ENCODE peak calls at places on chromosome 19, in nine cellular contexts. Q is endothelial cell; W is Daoy; G is Right ventricle myocardium superior; J is activated CD4-positive, alpha-beta T cell treated with anti-CD3 and anti-CD28 coated beads, Interleukin-2, amount 50 U/mL, for 48 hours; Y is AG08396; X is NCI-H774; V is left colon; O is LoVo. C is an unnamed sample.

GRCh38 chr19:41551711-41552110 is 24.3 kb upstream of the CEACAM21 start:
- DNase-seq in Q (no peak), W (no peak), G (no peak), J (no peak), Y (no peak), X (no peak), V (no peak), O (no peak), C (no peak)

GRCh38 chr19:710767-711166 is 2.0 kb downstream of the PALM start:
- DNase-seq in Q (no peak), W (no peak), G (peak), J (no peak), Y (no peak), X (no peak), V (no peak), O (no peak), C (no peak)

GRCh38 chr19:44512326-44513298 is 12.3 kb upstream of the ZNF180 start:
- DNase-seq in Q (peak), W (peak), G (no peak), J (peak), Y (peak), X (no peak), V (no peak), O (peak), C (no peak)

GRCh38 chr19:51809787-51810186 is 14.8 kb downstream of the FPR3 start:
- DNase-seq in Q (no peak), W (no peak), G (no peak), J (no peak), Y (no peak), X (no peak), V (no peak), O (no peak), C (no peak)

GRCh38 chr19:1265611-1266115 is 3.5 kb upstream of the CIRBP start:
- DNase-seq in Q (no peak), W (peak), G (peak), J (peak), Y (peak), X (no peak), V (peak), O (peak), C (no peak)

GRCh38 chr19:39737351-39737750 is 478 bp downstream of the CLC start:
- DNase-seq in Q (no peak), W (no peak), G (no peak), J (peak), Y (no peak), X (no peak), V (no peak), O (no peak), C (no peak)

GRCh38 chr19:30381366-30381765 is 9.2 kb downstream of the ZNF536 start:
- DNase-seq in Q (no peak), W (no peak), G (no peak), J (no peak), Y (no peak), X (no peak), V (no peak), O (no peak), C (no peak)

GRCh38 chr19:46579286-46579944 is 21.7 kb upstream of the CALM3 start:
- DNase-seq in Q (peak), W (no peak), G (no peak), J (peak), Y (no peak), X (no peak), V (no peak), O (no peak), C (no peak)

GRCh38 chr19:51489113-51489512 is 10.8 kb downstream of the CEACAM18 start:
- DNase-seq in Q (no peak), W (no peak), G (no peak), J (peak), Y (no peak), X (no peak), V (no peak), O (no peak), C (no peak)

GRCh38 chr19:40501599-40501998 is 34.8 kb downstream of the SPTBN4 start:
- DNase-seq in Q (no peak), W (no peak), G (no peak), J (no peak), Y (no peak), X (no peak), V (no peak), O (no peak), C (no peak)

GRCh38 chr19:54191671-54192453 is 754 bp downstream of the TSEN34 start:
- DNase-seq in Q (no peak), W (no peak), G (no peak), J (no peak), Y (no peak), X (no peak), V (peak), O (no peak), C (no peak)

C was measured in GF-D8.